ENCODE peak calls at places on chromosomes 7 and 10, in six cellular contexts. O is SK-N-SH, R is K562, C is HepG2, M is HCT116, J is GM12878. V is an unnamed sample.

GRCh38 chr7:80934286-80934685 is 15.4 kb upstream of the SEMA3C start:
- DNase-seq in M (no peak), C (no peak), J (no peak), O (no peak), R (no peak), V (no peak)

GRCh38 chr10:68561804-68562649 is 1.9 kb downstream of the TET1 start:
- DNase-seq in O (peak; percentile 61), J (no peak), C (no peak), M (no peak), R (peak; percentile 78), V (no peak)

GRCh38 chr7:82317257-82317721 is 126.3 kb downstream of the CACNA2D1 start:
- DNase-seq in R (no peak), M (no peak), J (no peak), O (no peak), C (no peak), V (no peak)

GRCh38 chr10:21516270-21517131 is 9.0 kb downstream of the SKIDA1 start:
- DNase-seq in M (no peak), J (no peak), C (no peak), R (peak; percentile 51), O (peak; percentile 67), V (no peak)

GRCh38 chr10:46556515-46557318 is at the start of gene GPRIN2:
- DNase-seq in R (no peak), M (no peak), C (no peak), J (no peak), O (peak; percentile 82), V (no peak)

GRCh38 chr10:95820363-95820762 is 64.4 kb downstream of the ENTPD1 start:
- DNase-seq in J (no peak), R (no peak), O (no peak), M (no peak), C (no peak), V (no peak)

GRCh38 chr10:92868557-92868956 is 20.2 kb downstream of the EXOC6 start:
- DNase-seq in R (no peak), M (no peak), J (no peak), C (no peak), O (no peak), V (no peak)

GRCh38 chr10:132390455-132391371 is 6.3 kb upstream of the PWWP2B start:
- DNase-seq in J (no peak), C (no peak), O (no peak), M (no peak), R (no peak), V (no peak)

GRCh38 chr7:12257582-12257981 is 46.5 kb downstream of the TMEM106B start:
- DNase-seq in J (peak; percentile 86), O (no peak), C (peak; percentile 7), M (no peak), R (no peak), V (no peak)

GRCh38 chr10:38741226-38741625 is 647.1 kb downstream of the ZNF37A start:
- DNase-seq in O (no peak), J (no peak), M (no peak), C (no peak), R (no peak), V (no peak)

GRCh38 chr7:90236890-90237289 is 8.1 kb upstream of the CFAP69 start:
- DNase-seq in O (no peak), J (no peak), C (no peak), R (no peak), M (no peak), V (no peak)

GRCh38 chr10:100713859-100714565 is 31.4 kb upstream of the PAX2 start:
- DNase-seq in R (no peak), J (no peak), M (no peak), C (no peak), O (peak; percentile 23), V (no peak)

GRCh38 chr10:132648072-132648855 is 110.7 kb downstream of the INPP5A start:
- DNase-seq in R (no peak), J (no peak), O (no peak), C (no peak), M (no peak), V (no peak)

GRCh38 chr10:132137111-132138072 is 49.4 kb upstream of the DPYSL4 start:
- DNase-seq in O (no peak), C (no peak), M (no peak), R (no peak), J (no peak), V (no peak)

GRCh38 chr10:49298666-49298989 is 342 bp upstream of the C10orf71 start:
- DNase-seq in M (no peak), J (no peak), O (no peak), C (no peak), R (peak; percentile 52), V (no peak)

GRCh38 chr10:92517034-92517655 is 56.7 kb downstream of the IDE start:
- DNase-seq in O (peak; percentile 61), R (peak; percentile 35), J (peak; percentile 38), M (peak; percentile 64), C (peak; percentile 66), V (peak; percentile 55)

GRCh38 chr10:133466683-133467275 is 13.0 kb downstream of the SCART1 start:
- DNase-seq in R (peak; percentile 3), J (no peak), M (no peak), C (no peak), O (no peak), V (no peak)

GRCh38 chr10:37975407-37975991 is 948 bp downstream of the ZNF25 start:
- DNase-seq in O (peak; percentile 14), C (no peak), R (no peak), M (no peak), J (no peak), V (no peak)

GRCh38 chr10:48491422-48492139 is 113.3 kb downstream of the ARHGAP22 start:
- DNase-seq in J (no peak), C (no peak), M (no peak), R (no peak), O (no peak), V (no peak)

GRCh38 chr10:54800677-54801480 is at the start of gene PCDH15:
- DNase-seq in J (peak; percentile 1), C (peak; percentile 14), M (no peak), O (peak; percentile 37), R (no peak), V (peak; percentile 22)

GRCh38 chr7:151665363-151665762 is 145.7 kb upstream of the RHEB start:
- DNase-seq in O (no peak), J (no peak), M (no peak), C (no peak), R (no peak), V (no peak)

GRCh38 chr10:53952698-53953097 is 848.3 kb downstream of the PCDH15 start:
- DNase-seq in O (no peak), J (no peak), C (no peak), R (no peak), M (no peak), V (no peak)

DNA sequence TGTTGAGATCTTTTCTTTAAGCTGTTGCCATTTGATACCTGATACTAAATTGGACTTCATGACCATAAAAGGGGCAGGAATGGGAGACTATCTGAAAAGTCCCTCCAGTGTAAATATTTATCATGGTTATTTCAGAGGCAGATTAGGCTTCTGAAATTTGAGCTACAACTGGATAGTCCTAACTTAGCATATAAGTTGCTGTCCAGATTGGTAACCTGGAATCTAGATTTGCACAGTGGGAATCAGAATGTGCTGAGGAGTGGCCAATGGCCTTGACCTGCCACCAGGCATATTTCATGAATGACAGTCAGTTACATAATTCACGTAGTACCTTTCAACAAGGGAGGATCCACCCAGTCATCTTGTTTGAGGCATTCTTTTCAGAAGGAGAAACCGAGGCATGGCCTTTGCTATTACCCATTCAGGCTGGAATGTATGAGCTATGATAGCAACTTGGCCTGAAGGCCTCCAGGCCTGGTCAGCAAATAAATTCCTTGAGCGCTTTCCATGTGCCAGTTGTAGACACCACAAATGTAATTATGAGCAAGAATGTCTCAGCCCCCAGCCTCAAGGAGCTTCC is 80.0 kb downstream of the EEPD1 start:
- DNase-seq in C (peak; percentile 60), R (no peak), O (no peak), M (no peak), J (no peak), V (no peak)
- H3K4me3 ChIP-seq in C (no peak overlapping the region), R (no peak overlapping the region), O (no peak overlapping the region), M (no peak overlapping the region), J (no peak overlapping the region), V (no peak overlapping the region)

GRCh38 chr10:103661198-103661950 is 167.9 kb downstream of the NEURL1 start:
- DNase-seq in J (no peak), R (no peak), C (peak; percentile 73), O (no peak), M (no peak), V (no peak)
- H3K4me1 ChIP-seq in J (peaks cover 8% of the 10 kb centered on the region), R (no peaks in the 10 kb centered on the region), C (peaks cover 73% of the 10 kb centered on the region), O (no peaks in the 10 kb centered on the region), M (no peaks in the 10 kb centered on the region), V (peaks cover 7% of the 10 kb centered on the region)

DNA sequence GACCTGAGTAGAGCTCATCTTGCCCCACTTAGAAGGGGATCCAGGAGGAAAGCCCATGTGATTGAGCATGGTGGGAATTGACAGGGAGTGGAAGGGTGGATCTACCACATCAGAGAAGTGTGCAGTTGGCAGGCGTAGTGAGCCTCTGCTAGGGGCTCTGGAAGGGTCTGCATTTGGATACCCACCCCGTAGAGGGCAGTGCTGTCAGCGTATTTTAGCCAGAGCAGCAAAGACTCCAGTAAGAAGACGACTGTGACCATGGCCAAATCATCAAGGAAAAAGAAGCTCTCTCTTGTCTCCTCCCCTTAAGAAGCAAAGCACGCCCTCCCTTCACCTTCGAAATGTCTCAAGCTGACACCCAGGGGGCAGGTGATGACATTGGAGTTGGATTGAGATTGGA is 68.8 kb upstream of the INHBA start:
- DNase-seq in R (no peak), C (no peak), M (no peak), O (no peak), J (no peak), V (no peak)
- TF ChIP-seq SIN3A in R (no peak), C (no peak), M (no peak), O (no peak), J (no peak), V (no peak)

GRCh38 chr7:140058517-140058916 is 4.2 kb downstream of the PARP12 start:
- DNase-seq in R (no peak), O (no peak), C (no peak), J (no peak), M (no peak), V (no peak)
- H3K4me3 ChIP-seq in R (no peak overlapping the region), O (no peak overlapping the region), C (no peak overlapping the region), J (no peak overlapping the region), M (no peak overlapping the region), V (no peak overlapping the region)

V was measured in Panc1.